ENCODE peak calls at places on chromosomes 12 and 14, in ten cellular contexts. One of them, this sample, is unnamed.

GRCh38 chr12:58358369-58358768 is 417.0 kb downstream of the ATP23 start:
- DNase-seq in lower leg skin: no peak
- DNase-seq in fibroblast of lung: no peak
- DNase-seq in AG09319: no peak
- DNase-seq in GM23338: no peak
- DNase-seq in Calu3: no peak
- DNase-seq in ovary: no peak
- DNase-seq in A673: no peak
- DNase-seq in CD4-positive, alpha-beta T cell: no peak
- DNase-seq in neural progenitor cell: no peak
- DNase-seq in this sample: no peak

GRCh38 chr12:30622509-30622908 is 73.2 kb downstream of the IPO8 start:
- DNase-seq in lower leg skin: no peak
- DNase-seq in fibroblast of lung: peak
- DNase-seq in AG09319: no peak
- DNase-seq in GM23338: no peak
- DNase-seq in Calu3: no peak
- DNase-seq in ovary: no peak
- DNase-seq in A673: peak
- DNase-seq in CD4-positive, alpha-beta T cell: no peak
- DNase-seq in neural progenitor cell: no peak
- DNase-seq in this sample: no peak

GRCh38 chr12:67968316-67968715 is 20.9 kb upstream of the IFNG-AS1 start:
- DNase-seq in lower leg skin: no peak
- DNase-seq in fibroblast of lung: no peak
- DNase-seq in AG09319: no peak
- DNase-seq in GM23338: no peak
- DNase-seq in Calu3: no peak
- DNase-seq in ovary: no peak
- DNase-seq in A673: no peak
- DNase-seq in CD4-positive, alpha-beta T cell: no peak
- DNase-seq in neural progenitor cell: no peak
- DNase-seq in this sample: no peak

GRCh38 chr14:94116701-94117100 is 6.2 kb downstream of the IFI27 start:
- DNase-seq in lower leg skin: peak
- DNase-seq in fibroblast of lung: no peak
- DNase-seq in AG09319: no peak
- DNase-seq in GM23338: no peak
- DNase-seq in Calu3: no peak
- DNase-seq in ovary: peak
- DNase-seq in A673: no peak
- DNase-seq in CD4-positive, alpha-beta T cell: no peak
- DNase-seq in neural progenitor cell: no peak
- DNase-seq in this sample: no peak

GRCh38 chr14:70595443-70596185 is 4.8 kb downstream of the MED6 start:
- DNase-seq in lower leg skin: no peak
- DNase-seq in fibroblast of lung: peak
- DNase-seq in AG09319: no peak
- DNase-seq in GM23338: peak
- DNase-seq in Calu3: no peak
- DNase-seq in ovary: no peak
- DNase-seq in A673: no peak
- DNase-seq in CD4-positive, alpha-beta T cell: no peak
- DNase-seq in neural progenitor cell: no peak
- DNase-seq in this sample: peak

GRCh38 chr14:101022916-101023435 is 119.5 kb upstream of the RTL1 start:
- DNase-seq in lower leg skin: peak
- DNase-seq in fibroblast of lung: no peak
- DNase-seq in AG09319: no peak
- DNase-seq in GM23338: no peak
- DNase-seq in Calu3: no peak
- DNase-seq in ovary: peak
- DNase-seq in A673: no peak
- DNase-seq in CD4-positive, alpha-beta T cell: no peak
- DNase-seq in neural progenitor cell: no peak
- DNase-seq in this sample: no peak

GRCh38 chr12:131133994-131134393 is 180.3 kb downstream of the ADGRD1 start:
- DNase-seq in lower leg skin: peak
- DNase-seq in fibroblast of lung: no peak
- DNase-seq in AG09319: no peak
- DNase-seq in GM23338: no peak
- DNase-seq in Calu3: no peak
- DNase-seq in ovary: no peak
- DNase-seq in A673: no peak
- DNase-seq in CD4-positive, alpha-beta T cell: no peak
- DNase-seq in neural progenitor cell: no peak
- DNase-seq in this sample: no peak

GRCh38 chr12:53788892-53789291 is 37.1 kb upstream of the CISTR start:
- DNase-seq in lower leg skin: no peak
- DNase-seq in fibroblast of lung: no peak
- DNase-seq in AG09319: no peak
- DNase-seq in GM23338: no peak
- DNase-seq in Calu3: no peak
- DNase-seq in ovary: no peak
- DNase-seq in A673: no peak
- DNase-seq in CD4-positive, alpha-beta T cell: no peak
- DNase-seq in neural progenitor cell: no peak
- DNase-seq in this sample: no peak

GRCh38 chr12:3293446-3294161 is 197.4 kb upstream of the PRMT8 start:
- DNase-seq in lower leg skin: no peak
- DNase-seq in fibroblast of lung: no peak
- DNase-seq in AG09319: no peak
- DNase-seq in GM23338: no peak
- DNase-seq in Calu3: no peak
- DNase-seq in ovary: peak
- DNase-seq in A673: no peak
- DNase-seq in CD4-positive, alpha-beta T cell: no peak
- DNase-seq in neural progenitor cell: no peak
- DNase-seq in this sample: peak

GRCh38 chr14:95300002-95300696 is 19.6 kb downstream of the CLMN start:
- DNase-seq in lower leg skin: no peak
- DNase-seq in fibroblast of lung: no peak
- DNase-seq in AG09319: no peak
- DNase-seq in GM23338: no peak
- DNase-seq in Calu3: no peak
- DNase-seq in ovary: no peak
- DNase-seq in A673: no peak
- DNase-seq in CD4-positive, alpha-beta T cell: no peak
- DNase-seq in neural progenitor cell: no peak
- DNase-seq in this sample: no peak

GRCh38 chr12:21025656-21026055 is 105.3 kb upstream of the SLCO1B1 start:
- DNase-seq in lower leg skin: no peak
- DNase-seq in fibroblast of lung: no peak
- DNase-seq in AG09319: no peak
- DNase-seq in GM23338: no peak
- DNase-seq in Calu3: no peak
- DNase-seq in ovary: no peak
- DNase-seq in A673: no peak
- DNase-seq in CD4-positive, alpha-beta T cell: no peak
- DNase-seq in neural progenitor cell: no peak
- DNase-seq in this sample: no peak

GRCh38 chr12:13275366-13275765 is 78.8 kb downstream of the EMP1 start:
- DNase-seq in lower leg skin: no peak
- DNase-seq in fibroblast of lung: no peak
- DNase-seq in AG09319: no peak
- DNase-seq in GM23338: no peak
- DNase-seq in Calu3: no peak
- DNase-seq in ovary: no peak
- DNase-seq in A673: no peak
- DNase-seq in CD4-positive, alpha-beta T cell: no peak
- DNase-seq in neural progenitor cell: no peak
- DNase-seq in this sample: no peak

GRCh38 chr14:63474844-63475243 is 68.3 kb downstream of the PPP2R5E start:
- DNase-seq in lower leg skin: no peak
- DNase-seq in fibroblast of lung: no peak
- DNase-seq in AG09319: no peak
- DNase-seq in GM23338: no peak
- DNase-seq in Calu3: no peak
- DNase-seq in ovary: no peak
- DNase-seq in A673: no peak
- DNase-seq in CD4-positive, alpha-beta T cell: no peak
- DNase-seq in neural progenitor cell: no peak
- DNase-seq in this sample: no peak

GRCh38 chr14:100428727-100429126 is 105.6 kb downstream of the SLC25A47 start:
- DNase-seq in lower leg skin: no peak
- DNase-seq in fibroblast of lung: peak
- DNase-seq in AG09319: no peak
- DNase-seq in GM23338: no peak
- DNase-seq in Calu3: no peak
- DNase-seq in ovary: no peak
- DNase-seq in A673: peak
- DNase-seq in CD4-positive, alpha-beta T cell: no peak
- DNase-seq in neural progenitor cell: no peak
- DNase-seq in this sample: no peak

GRCh38 chr14:75285331-75285730 is 6.7 kb downstream of the FOS start:
- DNase-seq in lower leg skin: peak
- DNase-seq in fibroblast of lung: no peak
- DNase-seq in AG09319: no peak
- DNase-seq in GM23338: no peak
- DNase-seq in Calu3: no peak
- DNase-seq in ovary: no peak
- DNase-seq in A673: no peak
- DNase-seq in CD4-positive, alpha-beta T cell: no peak
- DNase-seq in neural progenitor cell: no peak
- DNase-seq in this sample: no peak

GRCh38 chr14:104400355-104400754 is 179.2 kb upstream of the C14orf180 start:
- DNase-seq in lower leg skin: peak
- DNase-seq in fibroblast of lung: no peak
- DNase-seq in AG09319: no peak
- DNase-seq in GM23338: no peak
- DNase-seq in Calu3: no peak
- DNase-seq in ovary: no peak
- DNase-seq in A673: no peak
- DNase-seq in CD4-positive, alpha-beta T cell: no peak
- DNase-seq in neural progenitor cell: no peak
- DNase-seq in this sample: no peak

DNA sequence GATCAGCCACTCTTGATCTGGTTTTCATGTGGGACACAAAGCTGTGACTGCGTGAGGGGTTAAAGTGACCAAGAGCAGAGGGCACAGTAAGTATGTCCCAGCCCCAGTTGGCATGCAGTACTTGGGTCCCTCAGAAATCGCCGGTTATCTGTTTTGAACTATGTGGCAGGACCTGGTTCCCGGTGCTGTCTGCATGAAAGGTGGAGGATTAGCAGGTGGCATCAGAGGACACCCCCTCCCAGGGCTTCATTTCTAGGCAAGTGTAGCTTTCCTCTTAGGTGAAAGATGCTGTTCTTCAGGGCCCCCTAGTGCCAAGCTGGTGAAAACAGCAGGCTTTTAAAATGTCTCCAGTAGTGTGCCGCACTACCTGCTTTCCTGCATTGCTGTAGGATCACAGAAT is 57.1 kb downstream of the ATG14 start:
- DNase-seq in lower leg skin: no peak
- DNase-seq in fibroblast of lung: peak
- DNase-seq in AG09319: peak
- DNase-seq in GM23338: peak
- DNase-seq in Calu3: peak
- DNase-seq in ovary: peak
- DNase-seq in A673: peak
- DNase-seq in CD4-positive, alpha-beta T cell: peak
- DNase-seq in neural progenitor cell: peak
- DNase-seq in this sample: peak
- TF ChIP-seq CTCF in lower leg skin: no peak
- TF ChIP-seq CTCF in fibroblast of lung: peak
- TF ChIP-seq CTCF in AG09319: peak
- TF ChIP-seq CTCF in GM23338: peak
- TF ChIP-seq CTCF in Calu3: peak
- TF ChIP-seq CTCF in ovary: no peak
- TF ChIP-seq CTCF in A673: peak
- TF ChIP-seq CTCF in CD4-positive, alpha-beta T cell: peak
- TF ChIP-seq CTCF in neural progenitor cell: peak
- TF ChIP-seq CTCF in this sample: peak

GRCh38 chr12:66903782-66904396 is 225.0 kb upstream of the GRIP1 start:
- DNase-seq in lower leg skin: no peak
- DNase-seq in fibroblast of lung: no peak
- DNase-seq in AG09319: no peak
- DNase-seq in GM23338: no peak
- DNase-seq in Calu3: no peak
- DNase-seq in ovary: no peak
- DNase-seq in A673: no peak
- DNase-seq in CD4-positive, alpha-beta T cell: no peak
- DNase-seq in neural progenitor cell: no peak
- DNase-seq in this sample: no peak
- TF ChIP-seq CTCF in lower leg skin: no peak
- TF ChIP-seq CTCF in fibroblast of lung: no peak
- TF ChIP-seq CTCF in AG09319: no peak
- TF ChIP-seq CTCF in GM23338: no peak
- TF ChIP-seq CTCF in Calu3: no peak
- TF ChIP-seq CTCF in ovary: no peak
- TF ChIP-seq CTCF in A673: no peak
- TF ChIP-seq CTCF in CD4-positive, alpha-beta T cell: peak
- TF ChIP-seq CTCF in neural progenitor cell: peak
- TF ChIP-seq CTCF in this sample: no peak

GRCh38 chr12:27865421-27865820 is 85.4 kb upstream of the MANSC4 start:
- DNase-seq in lower leg skin: no peak
- DNase-seq in fibroblast of lung: peak
- DNase-seq in AG09319: peak
- DNase-seq in GM23338: no peak
- DNase-seq in Calu3: no peak
- DNase-seq in ovary: no peak
- DNase-seq in A673: no peak
- DNase-seq in CD4-positive, alpha-beta T cell: no peak
- DNase-seq in neural progenitor cell: no peak
- DNase-seq in this sample: no peak

GRCh38 chr12:27861428-27862167 is 81.6 kb upstream of the MANSC4 start:
- DNase-seq in lower leg skin: no peak
- DNase-seq in fibroblast of lung: peak
- DNase-seq in AG09319: no peak
- DNase-seq in GM23338: no peak
- DNase-seq in Calu3: no peak
- DNase-seq in ovary: peak
- DNase-seq in A673: no peak
- DNase-seq in CD4-positive, alpha-beta T cell: no peak
- DNase-seq in neural progenitor cell: no peak
- DNase-seq in this sample: no peak

GRCh38 chr12:27864521-27864920 is 84.5 kb upstream of the MANSC4 start:
- DNase-seq in lower leg skin: no peak
- DNase-seq in fibroblast of lung: no peak
- DNase-seq in AG09319: no peak
- DNase-seq in GM23338: no peak
- DNase-seq in Calu3: no peak
- DNase-seq in ovary: no peak
- DNase-seq in A673: no peak
- DNase-seq in CD4-positive, alpha-beta T cell: no peak
- DNase-seq in neural progenitor cell: no peak
- DNase-seq in this sample: no peak

GRCh38 chr12:27859648-27860047 is 79.6 kb upstream of the MANSC4 start:
- DNase-seq in lower leg skin: no peak
- DNase-seq in fibroblast of lung: no peak
- DNase-seq in AG09319: no peak
- DNase-seq in GM23338: peak
- DNase-seq in Calu3: no peak
- DNase-seq in ovary: no peak
- DNase-seq in A673: no peak
- DNase-seq in CD4-positive, alpha-beta T cell: no peak
- DNase-seq in neural progenitor cell: no peak
- DNase-seq in this sample: no peak
- TF ChIP-seq CTCF in lower leg skin: no peak
- TF ChIP-seq CTCF in fibroblast of lung: no peak
- TF ChIP-seq CTCF in AG09319: no peak
- TF ChIP-seq CTCF in GM23338: no peak
- TF ChIP-seq CTCF in Calu3: no peak
- TF ChIP-seq CTCF in ovary: no peak
- TF ChIP-seq CTCF in A673: no peak
- TF ChIP-seq CTCF in CD4-positive, alpha-beta T cell: no peak
- TF ChIP-seq CTCF in neural progenitor cell: no peak
- TF ChIP-seq CTCF in this sample: no peak

GRCh38 chr12:84912191-84913142 is at the start of gene SLC6A15:
- DNase-seq in lower leg skin: peak
- DNase-seq in fibroblast of lung: peak
- DNase-seq in AG09319: peak
- DNase-seq in GM23338: peak
- DNase-seq in Calu3: no peak
- DNase-seq in ovary: no peak
- DNase-seq in A673: peak
- DNase-seq in CD4-positive, alpha-beta T cell: no peak
- DNase-seq in neural progenitor cell: peak
- DNase-seq in this sample: no peak
- TF ChIP-seq CTCF in lower leg skin: no peak
- TF ChIP-seq CTCF in fibroblast of lung: no peak
- TF ChIP-seq CTCF in AG09319: peak
- TF ChIP-seq CTCF in GM23338: peak
- TF ChIP-seq CTCF in Calu3: no peak
- TF ChIP-seq CTCF in ovary: no peak
- TF ChIP-seq CTCF in A673: peak
- TF ChIP-seq CTCF in CD4-positive, alpha-beta T cell: no peak
- TF ChIP-seq CTCF in neural progenitor cell: peak
- TF ChIP-seq CTCF in this sample: no peak